ENCODE peak calls at places on chromosomes 5 and 9, in six cellular contexts. R is mucosa of descending colon, C is lower lobe of right lung, I is LNCaP clone FGC, L is nephron progenitor cell, A is astrocyte of the cerebellum. B is an unnamed sample.

GRCh38 chr9:114911167-114911821 is 19.1 kb downstream of the TNFSF8 start:
- DNase-seq in R (no peak), C (no peak), I (peak; percentile 51), L (peak; percentile 11), A (no peak), B (no peak)

GRCh38 chr9:131397100-131397790 is 3.4 kb downstream of the PRRC2B start:
- DNase-seq in R (peak; percentile 30), C (no peak), I (peak; percentile 48), L (no peak), A (no peak), B (no peak)

GRCh38 chr5:55338092-55338613 is 30.4 kb downstream of the MTREX start:
- DNase-seq in R (no peak), C (no peak), I (no peak), L (no peak), A (no peak), B (no peak)

GRCh38 chr5:178338126-178338749 is 105.6 kb upstream of the PHYKPL start:
- DNase-seq in R (no peak), C (no peak), I (no peak), L (no peak), A (no peak), B (no peak)

GRCh38 chr9:114207034-114207815 is 51.9 kb downstream of the COL27A1 start:
- DNase-seq in R (no peak), C (peak; percentile 40), I (no peak), L (no peak), A (no peak), B (no peak)

GRCh38 chr5:106417566-106417965 is 1253.2 kb downstream of the EFNA5 start:
- DNase-seq in R (no peak), C (no peak), I (no peak), L (no peak), A (no peak), B (no peak)

GRCh38 chr9:92947268-92948031 is at the start of gene FGD3:
- DNase-seq in R (no peak), C (no peak), I (no peak), L (peak; percentile 72), A (no peak), B (no peak)

GRCh38 chr9:80690340-80690939 is 998.9 kb downstream of the TLE1 start:
- DNase-seq in R (no peak), C (no peak), I (no peak), L (no peak), A (no peak), B (no peak)

GRCh38 chr9:125889122-125889523 is 141.9 kb downstream of the PBX3 start:
- DNase-seq in R (peak; percentile 48), C (peak; percentile 51), I (no peak), L (no peak), A (no peak), B (peak; percentile 18)

GRCh38 chr9:26809795-26810194 is 82.8 kb downstream of the CAAP1 start:
- DNase-seq in R (no peak), C (no peak), I (no peak), L (no peak), A (peak; percentile 59), B (no peak)

GRCh38 chr9:35828716-35829083 is at the start of gene FAM221B:
- DNase-seq in R (peak; percentile 78), C (peak; percentile 67), I (no peak), L (peak; percentile 75), A (no peak), B (no peak)

GRCh38 chr9:89743576-89744254 is 138.9 kb downstream of the GADD45G start:
- DNase-seq in R (no peak), C (no peak), I (no peak), L (no peak), A (no peak), B (no peak)

GRCh38 chr5:147966829-147967228 is 60.5 kb upstream of the C5orf46 start:
- DNase-seq in R (no peak), C (no peak), I (no peak), L (no peak), A (no peak), B (no peak)

GRCh38 chr5:113166285-113166684 is 189.7 kb downstream of the DCP2 start:
- DNase-seq in R (no peak), C (no peak), I (no peak), L (no peak), A (no peak), B (no peak)

GRCh38 chr5:173781826-173782670 is 106.1 kb upstream of the CPEB4 start:
- DNase-seq in R (peak; percentile 71), C (peak; percentile 83), I (no peak), L (no peak), A (peak; percentile 37), B (peak; percentile 50)

GRCh38 chr9:38697901-38698300 is 22.0 kb downstream of the FAM240B start:
- DNase-seq in R (no peak), C (no peak), I (peak; percentile 47), L (no peak), A (no peak), B (no peak)

GRCh38 chr5:180201051-180201987 is 7.7 kb downstream of the RASGEF1C start:
- DNase-seq in R (no peak), C (no peak), I (no peak), L (no peak), A (no peak), B (no peak)

GRCh38 chr5:127723571-127723970 is 20.4 kb downstream of the CCDC192 start:
- DNase-seq in R (no peak), C (peak; percentile 51), I (peak; percentile 40), L (no peak), A (no peak), B (no peak)

GRCh38 chr9:95143591-95144561 is 173.6 kb downstream of the FANCC start:
- DNase-seq in R (peak; percentile 79), C (peak; percentile 54), I (no peak), L (no peak), A (peak; percentile 73), B (no peak)

GRCh38 chr9:137972988-137973470 is 95.4 kb downstream of the CACNA1B start:
- DNase-seq in R (no peak), C (peak; percentile 30), I (no peak), L (no peak), A (no peak), B (no peak)

GRCh38 chr9:114000671-114001409 is 77.3 kb downstream of the AMBP start:
- DNase-seq in R (no peak), C (no peak), I (no peak), L (no peak), A (no peak), B (no peak)

GRCh38 chr5:169706758-169707450 is 69.8 kb downstream of the DOCK2 start:
- DNase-seq in R (no peak), C (no peak), I (no peak), L (no peak), A (peak; percentile 41), B (no peak)

GRCh38 chr5:149130121-149130931 is 11.0 kb upstream of the ABLIM3 start:
- DNase-seq in R (no peak), C (no peak), I (no peak), L (no peak), A (no peak), B (no peak)

GRCh38 chr9:96169488-96169887 is 132.5 kb downstream of the HSD17B3 start:
- DNase-seq in R (peak; percentile 81), C (no peak), I (peak; percentile 28), L (peak; percentile 92), A (no peak), B (no peak)

GRCh38 chr9:80842383-80842782 is 847.0 kb downstream of the TLE1 start:
- DNase-seq in R (no peak), C (no peak), I (peak; percentile 28), L (no peak), A (peak; percentile 96), B (no peak)

GRCh38 chr9:17219261-17219660 is 84.4 kb downstream of the CNTLN start:
- DNase-seq in R (no peak), C (no peak), I (no peak), L (no peak), A (no peak), B (no peak)

GRCh38 chr5:175517824-175518450 is 39.6 kb downstream of the SFXN1 start:
- DNase-seq in R (no peak), C (no peak), I (no peak), L (no peak), A (peak; percentile 84), B (no peak)

GRCh38 chr5:39171647-39172046 is 47.7 kb downstream of the FYB1 start:
- DNase-seq in R (no peak), C (no peak), I (no peak), L (no peak), A (no peak), B (no peak)

GRCh38 chr5:132026516-132027008 is 15.1 kb upstream of the ACSL6 start:
- DNase-seq in R (no peak), C (no peak), I (no peak), L (no peak), A (no peak), B (no peak)

GRCh38 chr5:179978792-179979191 is 71.1 kb upstream of the TBC1D9B start:
- DNase-seq in R (no peak), C (no peak), I (peak; percentile 70), L (no peak), A (no peak), B (no peak)

GRCh38 chr9:75658301-75658919 is 232.1 kb upstream of the PCSK5 start:
- DNase-seq in R (no peak), C (no peak), I (no peak), L (no peak), A (peak; percentile 43), B (no peak)

GRCh38 chr5:103446813-103447212 is 115.8 kb downstream of the NUDT12 start:
- DNase-seq in R (no peak), C (no peak), I (no peak), L (no peak), A (no peak), B (no peak)

GRCh38 chr9:114098660-114099522 is at the start of gene KIF12:
- DNase-seq in R (peak; percentile 87), C (peak; percentile 68), I (no peak), L (peak; percentile 84), A (no peak), B (no peak)

GRCh38 chr5:58598440-58598839 is 15.6 kb downstream of the RAB3C start:
- DNase-seq in R (no peak), C (no peak), I (no peak), L (no peak), A (no peak), B (no peak)
- TF ChIP-seq CTCF in R (no peak), C (no peak), I (no peak), L (no peak), A (no peak), B (no peak)

GRCh38 chr5:135830384-135831275 is 3.8 kb upstream of the SLC25A48 start:
- DNase-seq in R (no peak), C (no peak), I (no peak), L (peak; percentile 41), A (no peak), B (no peak)
- TF ChIP-seq CTCF in R (no peak), C (no peak), I (no peak), L (no peak), A (no peak), B (no peak)

DNA sequence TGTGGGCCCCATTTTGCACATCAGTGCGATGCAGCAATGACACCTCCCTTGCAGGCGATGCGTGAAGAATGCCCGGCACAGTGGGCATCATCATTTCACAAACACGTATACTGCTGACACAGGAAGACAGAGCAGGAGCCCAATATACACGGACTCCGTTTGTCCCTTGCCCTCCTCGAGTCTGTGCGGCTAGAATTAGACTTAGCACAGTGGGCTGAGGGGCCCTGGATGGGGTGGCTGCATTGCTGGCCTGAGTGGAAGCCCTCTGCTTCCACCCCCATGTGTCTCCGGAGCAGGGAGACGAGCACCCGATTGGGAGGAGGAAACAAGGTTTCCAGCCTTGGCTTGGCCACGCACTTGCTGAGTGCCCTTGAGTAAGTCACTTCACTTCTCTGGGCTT is 40.8 kb downstream of the GSN start:
- DNase-seq in R (peak; percentile 36), C (peak; percentile 23), I (no peak), L (no peak), A (no peak), B (no peak)
- TF ChIP-seq CTCF in R (no peak), C (no peak), I (no peak), L (no peak), A (no peak), B (no peak)

GRCh38 chr5:177005619-177006264 is 837 bp downstream of the UIMC1 start:
- DNase-seq in R (peak; percentile 85), C (peak; percentile 86), I (peak; percentile 27), L (peak; percentile 72), A (no peak), B (no peak)
- TF ChIP-seq CTCF in R (peak; percentile 31), C (peak; percentile 71), I (peak; percentile 59), L (peak; percentile 35), A (peak; percentile 65), B (no peak)

B was measured in activated B cell treated with CpG ODN at 0.5 μM for 24 hours.